ENCODE peak calls at places on chromosomes 12 and 14, in eight cellular contexts. One of them, this sample, is unnamed.

GRCh38 chr12:19498099-19498498 is 58.8 kb downstream of the AEBP2 start:
- DNase-seq in effector memory CD4-positive, alpha-beta T cell: no peak
- DNase-seq in stomach: no peak
- DNase-seq in left lung: no peak
- DNase-seq in astrocyte: no peak
- DNase-seq in tibial artery: no peak
- DNase-seq in mucosa of descending colon: no peak
- DNase-seq in neural progenitor cell: no peak
- DNase-seq in this sample: no peak

GRCh38 chr12:106934277-106934676 is 21.4 kb upstream of the TMEM263 start:
- DNase-seq in effector memory CD4-positive, alpha-beta T cell: no peak
- DNase-seq in stomach: no peak
- DNase-seq in left lung: no peak
- DNase-seq in astrocyte: no peak
- DNase-seq in tibial artery: no peak
- DNase-seq in mucosa of descending colon: no peak
- DNase-seq in neural progenitor cell: no peak
- DNase-seq in this sample: no peak

GRCh38 chr12:40010899-40011774 is 94.7 kb downstream of the SLC2A13 start:
- DNase-seq in effector memory CD4-positive, alpha-beta T cell: peak; percentile 9
- DNase-seq in stomach: peak; percentile 45
- DNase-seq in left lung: no peak
- DNase-seq in astrocyte: peak; percentile 35
- DNase-seq in tibial artery: no peak
- DNase-seq in mucosa of descending colon: no peak
- DNase-seq in neural progenitor cell: peak; percentile 82
- DNase-seq in this sample: peak; percentile 26

GRCh38 chr12:41681898-41682297 is 462.8 kb downstream of the GXYLT1 start:
- DNase-seq in effector memory CD4-positive, alpha-beta T cell: no peak
- DNase-seq in stomach: no peak
- DNase-seq in left lung: no peak
- DNase-seq in astrocyte: no peak
- DNase-seq in tibial artery: no peak
- DNase-seq in mucosa of descending colon: no peak
- DNase-seq in neural progenitor cell: no peak
- DNase-seq in this sample: no peak

GRCh38 chr14:61388173-61388975 is 67.0 kb downstream of the PRKCH start:
- DNase-seq in effector memory CD4-positive, alpha-beta T cell: peak; percentile 16
- DNase-seq in stomach: no peak
- DNase-seq in left lung: no peak
- DNase-seq in astrocyte: peak; percentile 23
- DNase-seq in tibial artery: no peak
- DNase-seq in mucosa of descending colon: no peak
- DNase-seq in neural progenitor cell: no peak
- DNase-seq in this sample: no peak

GRCh38 chr12:94185801-94186200 is 37.4 kb downstream of the PLXNC1 start:
- DNase-seq in effector memory CD4-positive, alpha-beta T cell: no peak
- DNase-seq in stomach: no peak
- DNase-seq in left lung: no peak
- DNase-seq in astrocyte: no peak
- DNase-seq in tibial artery: no peak
- DNase-seq in mucosa of descending colon: no peak
- DNase-seq in neural progenitor cell: no peak
- DNase-seq in this sample: no peak

GRCh38 chr12:74896186-74896585 is 313.5 kb downstream of the KCNC2 start:
- DNase-seq in effector memory CD4-positive, alpha-beta T cell: no peak
- DNase-seq in stomach: no peak
- DNase-seq in left lung: no peak
- DNase-seq in astrocyte: peak; percentile 35
- DNase-seq in tibial artery: no peak
- DNase-seq in mucosa of descending colon: no peak
- DNase-seq in neural progenitor cell: no peak
- DNase-seq in this sample: no peak

GRCh38 chr14:56760164-56760914 is 49.9 kb downstream of the OTX2 start:
- DNase-seq in effector memory CD4-positive, alpha-beta T cell: no peak
- DNase-seq in stomach: no peak
- DNase-seq in left lung: no peak
- DNase-seq in astrocyte: no peak
- DNase-seq in tibial artery: no peak
- DNase-seq in mucosa of descending colon: no peak
- DNase-seq in neural progenitor cell: no peak
- DNase-seq in this sample: no peak

GRCh38 chr14:94237046-94237445 is 56.0 kb downstream of the SERPINA10 start:
- DNase-seq in effector memory CD4-positive, alpha-beta T cell: no peak
- DNase-seq in stomach: no peak
- DNase-seq in left lung: no peak
- DNase-seq in astrocyte: no peak
- DNase-seq in tibial artery: no peak
- DNase-seq in mucosa of descending colon: no peak
- DNase-seq in neural progenitor cell: no peak
- DNase-seq in this sample: no peak

GRCh38 chr12:10705655-10706054 is 17.5 kb downstream of the YBX3 start:
- DNase-seq in effector memory CD4-positive, alpha-beta T cell: no peak
- DNase-seq in stomach: no peak
- DNase-seq in left lung: no peak
- DNase-seq in astrocyte: peak; percentile 52
- DNase-seq in tibial artery: no peak
- DNase-seq in mucosa of descending colon: no peak
- DNase-seq in neural progenitor cell: no peak
- DNase-seq in this sample: no peak

GRCh38 chr12:128078311-128078851 is 188.6 kb upstream of the TMEM132C start:
- DNase-seq in effector memory CD4-positive, alpha-beta T cell: no peak
- DNase-seq in stomach: no peak
- DNase-seq in left lung: no peak
- DNase-seq in astrocyte: peak; percentile 52
- DNase-seq in tibial artery: no peak
- DNase-seq in mucosa of descending colon: no peak
- DNase-seq in neural progenitor cell: peak; percentile 44
- DNase-seq in this sample: no peak

GRCh38 chr12:92539966-92540791 is 162.6 kb upstream of the PLEKHG7 start:
- DNase-seq in effector memory CD4-positive, alpha-beta T cell: no peak
- DNase-seq in stomach: no peak
- DNase-seq in left lung: no peak
- DNase-seq in astrocyte: no peak
- DNase-seq in tibial artery: no peak
- DNase-seq in mucosa of descending colon: no peak
- DNase-seq in neural progenitor cell: peak; percentile 73
- DNase-seq in this sample: peak; percentile 46

GRCh38 chr14:100486025-100486828 is 101.0 kb downstream of the BEGAIN start:
- DNase-seq in effector memory CD4-positive, alpha-beta T cell: no peak
- DNase-seq in stomach: peak; percentile 45
- DNase-seq in left lung: no peak
- DNase-seq in astrocyte: peak; percentile 78
- DNase-seq in tibial artery: no peak
- DNase-seq in mucosa of descending colon: no peak
- DNase-seq in neural progenitor cell: peak; percentile 93
- DNase-seq in this sample: peak; percentile 84

GRCh38 chr12:87368259-87368658 is 660.9 kb downstream of the C12orf50 start:
- DNase-seq in effector memory CD4-positive, alpha-beta T cell: no peak
- DNase-seq in stomach: no peak
- DNase-seq in left lung: no peak
- DNase-seq in astrocyte: no peak
- DNase-seq in tibial artery: no peak
- DNase-seq in mucosa of descending colon: no peak
- DNase-seq in neural progenitor cell: no peak
- DNase-seq in this sample: no peak

GRCh38 chr12:107759410-107759809 is 1.5 kb downstream of the PRDM4 start:
- DNase-seq in effector memory CD4-positive, alpha-beta T cell: no peak
- DNase-seq in stomach: no peak
- DNase-seq in left lung: no peak
- DNase-seq in astrocyte: peak; percentile 79
- DNase-seq in tibial artery: no peak
- DNase-seq in mucosa of descending colon: no peak
- DNase-seq in neural progenitor cell: peak; percentile 43
- DNase-seq in this sample: no peak

GRCh38 chr14:103072595-103073366 is 11.2 kb upstream of the LBHD2 start:
- DNase-seq in effector memory CD4-positive, alpha-beta T cell: no peak
- DNase-seq in stomach: no peak
- DNase-seq in left lung: no peak
- DNase-seq in astrocyte: no peak
- DNase-seq in tibial artery: no peak
- DNase-seq in mucosa of descending colon: peak; percentile 54
- DNase-seq in neural progenitor cell: no peak
- DNase-seq in this sample: peak; percentile 42

GRCh38 chr12:89663577-89664357 is 44.9 kb downstream of the ATP2B1 start:
- DNase-seq in effector memory CD4-positive, alpha-beta T cell: no peak
- DNase-seq in stomach: no peak
- DNase-seq in left lung: no peak
- DNase-seq in astrocyte: peak; percentile 16
- DNase-seq in tibial artery: no peak
- DNase-seq in mucosa of descending colon: no peak
- DNase-seq in neural progenitor cell: no peak
- DNase-seq in this sample: no peak

GRCh38 chr14:61451491-61451890 is 130.1 kb downstream of the PRKCH start:
- DNase-seq in effector memory CD4-positive, alpha-beta T cell: no peak
- DNase-seq in stomach: no peak
- DNase-seq in left lung: no peak
- DNase-seq in astrocyte: no peak
- DNase-seq in tibial artery: no peak
- DNase-seq in mucosa of descending colon: no peak
- DNase-seq in neural progenitor cell: peak; percentile 38
- DNase-seq in this sample: no peak

GRCh38 chr14:64503184-64503433 is 529 bp downstream of the ZBTB25 start:
- DNase-seq in effector memory CD4-positive, alpha-beta T cell: no peak
- DNase-seq in stomach: no peak
- DNase-seq in left lung: no peak
- DNase-seq in astrocyte: no peak
- DNase-seq in tibial artery: no peak
- DNase-seq in mucosa of descending colon: no peak
- DNase-seq in neural progenitor cell: peak; percentile 50
- DNase-seq in this sample: no peak

GRCh38 chr12:82835217-82835616 is 148.5 kb downstream of the TMTC2 start:
- DNase-seq in effector memory CD4-positive, alpha-beta T cell: no peak
- DNase-seq in stomach: no peak
- DNase-seq in left lung: no peak
- DNase-seq in astrocyte: peak; percentile 18
- DNase-seq in tibial artery: no peak
- DNase-seq in mucosa of descending colon: no peak
- DNase-seq in neural progenitor cell: no peak
- DNase-seq in this sample: no peak

GRCh38 chr12:57236925-57237652 is 7.6 kb downstream of the SHMT2 start:
- DNase-seq in effector memory CD4-positive, alpha-beta T cell: no peak
- DNase-seq in stomach: no peak
- DNase-seq in left lung: peak; percentile 50
- DNase-seq in astrocyte: no peak
- DNase-seq in tibial artery: peak; percentile 90
- DNase-seq in mucosa of descending colon: peak; percentile 44
- DNase-seq in neural progenitor cell: no peak
- DNase-seq in this sample: peak; percentile 74

GRCh38 chr12:94618995-94619695 is 31.2 kb downstream of the TMCC3 start:
- DNase-seq in effector memory CD4-positive, alpha-beta T cell: no peak
- DNase-seq in stomach: no peak
- DNase-seq in left lung: no peak
- DNase-seq in astrocyte: peak; percentile 89
- DNase-seq in tibial artery: no peak
- DNase-seq in mucosa of descending colon: no peak
- DNase-seq in neural progenitor cell: no peak
- DNase-seq in this sample: no peak

GRCh38 chr12:4562034-4562657 is at the start of gene DYRK4:
- DNase-seq in effector memory CD4-positive, alpha-beta T cell: no peak
- DNase-seq in stomach: peak; percentile 81
- DNase-seq in left lung: peak; percentile 92
- DNase-seq in astrocyte: peak; percentile 52
- DNase-seq in tibial artery: peak; percentile 80
- DNase-seq in mucosa of descending colon: peak; percentile 90
- DNase-seq in neural progenitor cell: peak; percentile 98
- DNase-seq in this sample: peak; percentile 83

GRCh38 chr14:91303091-91303923 is 58.8 kb upstream of the GPR68 start:
- DNase-seq in effector memory CD4-positive, alpha-beta T cell: peak; percentile 23
- DNase-seq in stomach: no peak
- DNase-seq in left lung: no peak
- DNase-seq in astrocyte: no peak
- DNase-seq in tibial artery: no peak
- DNase-seq in mucosa of descending colon: no peak
- DNase-seq in neural progenitor cell: peak; percentile 97
- DNase-seq in this sample: peak; percentile 64

GRCh38 chr12:14993537-14994266 is 20.9 kb downstream of the PDE6H start:
- DNase-seq in effector memory CD4-positive, alpha-beta T cell: no peak
- DNase-seq in stomach: no peak
- DNase-seq in left lung: peak; percentile 26
- DNase-seq in astrocyte: peak; percentile 62
- DNase-seq in tibial artery: no peak
- DNase-seq in mucosa of descending colon: no peak
- DNase-seq in neural progenitor cell: no peak
- DNase-seq in this sample: peak; percentile 16

GRCh38 chr12:105462841-105463240 is 132.3 kb downstream of the C12orf75 start:
- DNase-seq in effector memory CD4-positive, alpha-beta T cell: no peak
- DNase-seq in stomach: no peak
- DNase-seq in left lung: no peak
- DNase-seq in astrocyte: peak; percentile 73
- DNase-seq in tibial artery: no peak
- DNase-seq in mucosa of descending colon: no peak
- DNase-seq in neural progenitor cell: no peak
- DNase-seq in this sample: no peak

GRCh38 chr12:13234045-13234641 is 37.6 kb downstream of the EMP1 start:
- DNase-seq in effector memory CD4-positive, alpha-beta T cell: no peak
- DNase-seq in stomach: peak; percentile 37
- DNase-seq in left lung: no peak
- DNase-seq in astrocyte: no peak
- DNase-seq in tibial artery: no peak
- DNase-seq in mucosa of descending colon: no peak
- DNase-seq in neural progenitor cell: peak; percentile 66
- DNase-seq in this sample: peak; percentile 29

GRCh38 chr12:122722347-122722746 is 5.7 kb upstream of the HCAR3 start:
- DNase-seq in effector memory CD4-positive, alpha-beta T cell: no peak
- DNase-seq in stomach: no peak
- DNase-seq in left lung: no peak
- DNase-seq in astrocyte: no peak
- DNase-seq in tibial artery: no peak
- DNase-seq in mucosa of descending colon: no peak
- DNase-seq in neural progenitor cell: no peak
- DNase-seq in this sample: no peak
- H3K4me1 ChIP-seq in effector memory CD4-positive, alpha-beta T cell: peaks cover 6% of the 10 kb centered on the region
- H3K4me1 ChIP-seq in stomach: peaks cover 10% of the 10 kb centered on the region
- H3K4me1 ChIP-seq in left lung: peaks cover 35% of the 10 kb centered on the region
- H3K4me1 ChIP-seq in astrocyte: peaks cover 10% of the 10 kb centered on the region
- H3K4me1 ChIP-seq in tibial artery: no peaks in the 10 kb centered on the region
- H3K4me1 ChIP-seq in mucosa of descending colon: no peaks in the 10 kb centered on the region
- H3K4me1 ChIP-seq in neural progenitor cell: no peaks in the 10 kb centered on the region
- H3K4me1 ChIP-seq in this sample: peaks cover 1% of the 10 kb centered on the region

GRCh38 chr14:105178069-105178867 is 2.8 kb downstream of the NUDT14 start:
- DNase-seq in effector memory CD4-positive, alpha-beta T cell: no peak
- DNase-seq in stomach: no peak
- DNase-seq in left lung: no peak
- DNase-seq in astrocyte: no peak
- DNase-seq in tibial artery: no peak
- DNase-seq in mucosa of descending colon: no peak
- DNase-seq in neural progenitor cell: no peak
- DNase-seq in this sample: no peak
- H3K4me1 ChIP-seq in effector memory CD4-positive, alpha-beta T cell: peaks cover 28% of the 10 kb centered on the region
- H3K4me1 ChIP-seq in stomach: peaks cover 24% of the 10 kb centered on the region
- H3K4me1 ChIP-seq in left lung: peaks cover 40% of the 10 kb centered on the region
- H3K4me1 ChIP-seq in astrocyte: peaks cover 4% of the 10 kb centered on the region
- H3K4me1 ChIP-seq in tibial artery: no peaks in the 10 kb centered on the region
- H3K4me1 ChIP-seq in mucosa of descending colon: peaks cover 12% of the 10 kb centered on the region
- H3K4me1 ChIP-seq in neural progenitor cell: peaks cover 4% of the 10 kb centered on the region
- H3K4me1 ChIP-seq in this sample: peaks cover 4% of the 10 kb centered on the region

GRCh38 chr12:120196363-120196762 is 1.8 kb upstream of the GCN1 start:
- DNase-seq in effector memory CD4-positive, alpha-beta T cell: no peak
- DNase-seq in stomach: no peak
- DNase-seq in left lung: no peak
- DNase-seq in astrocyte: no peak
- DNase-seq in tibial artery: no peak
- DNase-seq in mucosa of descending colon: peak; percentile 15
- DNase-seq in neural progenitor cell: no peak
- DNase-seq in this sample: no peak
- H3K4me1 ChIP-seq in effector memory CD4-positive, alpha-beta T cell: peaks cover 32% of the 10 kb centered on the region
- H3K4me1 ChIP-seq in stomach: peaks cover 85% of the 10 kb centered on the region
- H3K4me1 ChIP-seq in left lung: peaks cover 79% of the 10 kb centered on the region
- H3K4me1 ChIP-seq in astrocyte: peaks cover 34% of the 10 kb centered on the region
- H3K4me1 ChIP-seq in tibial artery: peaks cover 38% of the 10 kb centered on the region
- H3K4me1 ChIP-seq in mucosa of descending colon: peaks cover 52% of the 10 kb centered on the region
- H3K4me1 ChIP-seq in neural progenitor cell: peaks cover 21% of the 10 kb centered on the region
- H3K4me1 ChIP-seq in this sample: peaks cover 10% of the 10 kb centered on the region

GRCh38 chr14:51248041-51248987 is 8.3 kb downstream of the TMX1 start:
- DNase-seq in effector memory CD4-positive, alpha-beta T cell: no peak
- DNase-seq in stomach: no peak
- DNase-seq in left lung: no peak
- DNase-seq in astrocyte: no peak
- DNase-seq in tibial artery: no peak
- DNase-seq in mucosa of descending colon: no peak
- DNase-seq in neural progenitor cell: no peak
- DNase-seq in this sample: no peak
- H3K4me1 ChIP-seq in effector memory CD4-positive, alpha-beta T cell: peaks cover under 1% of the 10 kb centered on the region
- H3K4me1 ChIP-seq in stomach: peaks cover 14% of the 10 kb centered on the region
- H3K4me1 ChIP-seq in left lung: peaks cover 10% of the 10 kb centered on the region
- H3K4me1 ChIP-seq in astrocyte: peaks cover 1% of the 10 kb centered on the region
- H3K4me1 ChIP-seq in tibial artery: no peaks in the 10 kb centered on the region
- H3K4me1 ChIP-seq in mucosa of descending colon: no peaks in the 10 kb centered on the region
- H3K4me1 ChIP-seq in neural progenitor cell: peaks cover under 1% of the 10 kb centered on the region
- H3K4me1 ChIP-seq in this sample: no peaks in the 10 kb centered on the region

This sample was measured in right cardiac atrium.